ENCODE peak calls at places on chromosomes 3 and 15, in nine cellular contexts. P is HepG2; S is CD8-positive, alpha-beta T cell; Z is left lung; U is psoas muscle; W is ovary; T is lower leg skin; X is GM12864; V is AG10803. G is an unnamed sample.

GRCh38 chr3:196016485-196016884 is 65.4 kb downstream of the TFRC start:
- DNase-seq in W (no peak), V (peak), S (no peak), P (no peak), U (no peak), X (no peak), T (no peak), Z (no peak), G (peak)

GRCh38 chr3:11384074-11384473 is 111.9 kb downstream of the ATG7 start:
- DNase-seq in V (no peak), P (no peak), Z (no peak), T (no peak), X (no peak), S (no peak), W (no peak), U (no peak), G (no peak)

GRCh38 chr15:95674031-95674430 is 656.5 kb upstream of the NR2F2 start:
- DNase-seq in T (no peak), W (no peak), X (no peak), V (no peak), P (no peak), U (no peak), S (no peak), Z (no peak), G (no peak)

GRCh38 chr3:187736418-187736871 is 8.8 kb downstream of the BCL6 start:
- DNase-seq in T (peak), S (no peak), X (no peak), Z (no peak), W (no peak), V (peak), U (peak), P (no peak), G (no peak)

GRCh38 chr3:43733459-43734384 is 43.0 kb downstream of the ABHD5 start:
- DNase-seq in Z (peak), S (no peak), T (no peak), U (peak), W (no peak), V (peak), P (no peak), X (no peak), G (peak)

GRCh38 chr15:39788108-39788507 is 5.5 kb upstream of the FSIP1 start:
- DNase-seq in T (no peak), X (no peak), Z (no peak), U (no peak), P (no peak), S (no peak), W (no peak), V (no peak), G (no peak)

GRCh38 chr3:99376926-99377325 is 261.5 kb upstream of the COL8A1 start:
- DNase-seq in W (no peak), V (no peak), T (no peak), S (no peak), P (no peak), U (no peak), X (no peak), Z (no peak), G (no peak)

GRCh38 chr15:71329509-71330260 is 214.4 kb downstream of the THSD4 start:
- DNase-seq in X (no peak), V (peak), W (no peak), S (no peak), T (no peak), P (no peak), U (peak), Z (peak), G (peak)

GRCh38 chr3:108006077-108006675 is 84.7 kb downstream of the CD47 start:
- DNase-seq in W (no peak), X (no peak), S (no peak), P (peak), T (no peak), V (peak), U (no peak), Z (no peak), G (no peak)

GRCh38 chr3:187975571-187976360 is 178.2 kb upstream of the LPP start:
- DNase-seq in P (no peak), X (no peak), U (peak), T (no peak), Z (no peak), W (no peak), S (no peak), V (peak), G (no peak)

GRCh38 chr15:28935316-28935715 is 49.5 kb downstream of the APBA2 start:
- DNase-seq in Z (no peak), T (no peak), X (no peak), P (peak), V (no peak), S (peak), U (no peak), W (no peak), G (no peak)

GRCh38 chr3:59979542-59979941 is 929.7 kb upstream of the CFAP20DC start:
- DNase-seq in X (no peak), Z (no peak), T (no peak), V (no peak), U (no peak), W (no peak), P (no peak), S (no peak), G (no peak)

GRCh38 chr3:37540786-37541185 is 320.9 kb upstream of the CTDSPL start:
- DNase-seq in X (no peak), U (no peak), P (no peak), V (no peak), Z (no peak), S (no peak), T (peak), W (no peak), G (no peak)

GRCh38 chr3:119647177-119647576 is 13.2 kb downstream of the POPDC2 start:
- DNase-seq in T (no peak), V (no peak), W (no peak), X (no peak), U (no peak), Z (no peak), P (no peak), S (no peak), G (no peak)

GRCh38 chr15:67863442-67863987 is 23.7 kb upstream of the RNU6-1 start:
- DNase-seq in X (no peak), T (peak), P (peak), Z (peak), S (peak), U (peak), V (peak), W (peak), G (no peak)

GRCh38 chr15:69804786-69805185 is 292.9 kb downstream of the TLE3 start:
- DNase-seq in U (no peak), X (no peak), S (no peak), V (no peak), T (no peak), P (no peak), W (no peak), Z (no peak), G (no peak)

GRCh38 chr15:90862964-90863721 is 5.2 kb upstream of the FURIN start:
- DNase-seq in T (no peak), Z (peak), P (no peak), X (no peak), S (no peak), V (peak), W (no peak), U (no peak), G (no peak)

GRCh38 chr3:18098960-18099587 is 326.1 kb downstream of the SATB1 start:
- DNase-seq in V (peak), P (no peak), T (no peak), U (no peak), S (no peak), W (no peak), X (no peak), Z (no peak), G (peak)

GRCh38 chr3:45608885-45609284 is 14.3 kb downstream of the LIMD1 start:
- DNase-seq in Z (no peak), W (no peak), S (no peak), X (no peak), P (no peak), T (no peak), U (no peak), V (peak), G (no peak)

GRCh38 chr15:31932581-31932980 is 97.7 kb upstream of the CHRNA7 start:
- DNase-seq in V (peak), U (no peak), S (no peak), X (no peak), P (no peak), T (no peak), W (no peak), Z (no peak), G (no peak)

GRCh38 chr3:190414297-190414696 is 26.3 kb downstream of the CLDN16 start:
- DNase-seq in S (no peak), V (no peak), P (no peak), W (no peak), U (no peak), Z (no peak), T (no peak), X (no peak), G (no peak)

GRCh38 chr3:148902173-148902791 is 37.2 kb downstream of the CPA3 start:
- DNase-seq in T (no peak), U (no peak), W (no peak), S (no peak), X (no peak), Z (no peak), V (peak), P (no peak), G (peak)

GRCh38 chr3:150414273-150414672 is 6.2 kb downstream of the TSC22D2 start:
- DNase-seq in Z (no peak), X (no peak), W (no peak), P (peak), U (no peak), S (no peak), V (peak), T (no peak), G (no peak)

GRCh38 chr3:184176377-184177330 is 2.0 kb downstream of the AP2M1 start:
- DNase-seq in V (peak), Z (peak), U (peak), P (peak), W (peak), T (peak), S (no peak), X (no peak), G (peak)

GRCh38 chr3:98026425-98027083 is 8.6 kb downstream of the GABRR3 start:
- DNase-seq in S (no peak), U (no peak), W (no peak), Z (no peak), V (no peak), X (no peak), T (no peak), P (no peak), G (no peak)

GRCh38 chr3:29286841-29287240 is 6.0 kb downstream of the RBMS3 start:
- DNase-seq in X (no peak), Z (no peak), V (peak), S (no peak), T (no peak), P (no peak), U (no peak), W (no peak), G (no peak)

GRCh38 chr3:4394048-4394447 is 73.0 kb downstream of the SUMF1 start:
- DNase-seq in W (no peak), U (no peak), V (no peak), T (no peak), P (no peak), S (peak), Z (no peak), X (no peak), G (peak)

GRCh38 chr15:51917493-51917892 is 54.1 kb downstream of the LEO1 start:
- DNase-seq in U (no peak), V (no peak), Z (peak), S (no peak), P (peak), W (no peak), T (no peak), X (no peak), G (no peak)

GRCh38 chr15:90234519-90234988 is 545 bp downstream of the GDPGP1 start:
- DNase-seq in S (no peak), Z (no peak), W (no peak), V (no peak), T (no peak), U (no peak), P (peak), X (no peak), G (no peak)

GRCh38 chr3:158097571-158098553 is 8.4 kb downstream of the SHOX2 start:
- DNase-seq in P (peak), T (peak), S (peak), V (no peak), X (peak), W (no peak), U (peak), Z (peak), G (no peak)

DNA sequence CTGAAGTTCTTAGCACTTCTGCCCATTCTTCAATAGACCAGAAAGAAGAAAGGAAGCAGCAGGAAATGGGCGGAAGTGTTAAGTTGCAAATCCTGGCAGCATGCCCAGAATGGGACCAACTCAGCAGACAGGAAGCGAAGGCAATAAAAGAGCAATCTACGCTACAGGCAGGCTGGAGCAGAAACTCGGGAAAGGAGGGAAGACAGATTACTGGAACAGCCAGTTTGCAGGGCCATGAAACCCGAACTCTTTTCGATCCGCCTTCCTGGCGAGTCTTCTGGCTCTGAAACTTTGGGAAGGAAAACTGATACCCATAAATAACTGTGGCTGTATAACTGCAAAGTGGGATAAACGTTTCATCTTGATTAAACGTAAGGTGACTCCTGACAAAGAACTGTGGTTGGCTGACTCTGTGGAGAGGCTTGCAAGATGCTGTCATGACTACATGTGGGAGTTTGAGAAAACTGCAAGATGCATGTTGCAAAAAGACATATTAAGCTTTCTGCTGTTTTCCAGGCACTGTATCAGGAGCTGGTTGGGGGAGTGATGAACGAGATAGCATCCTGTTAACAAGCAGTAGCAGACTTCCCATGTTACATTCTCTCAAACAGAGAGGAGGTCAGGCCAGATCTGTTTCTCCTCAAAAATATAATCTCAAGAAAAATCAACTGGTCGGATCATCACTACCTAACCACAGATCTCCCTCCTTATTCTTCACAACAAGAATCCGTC is 67.8 kb downstream of the FMN1 start:
- DNase-seq in W (no peak), T (peak), X (no peak), Z (peak), V (peak), S (peak), P (peak), U (peak), G (peak)
- H3K4me3 ChIP-seq in W (no peak), T (no peak), X (no peak), Z (no peak), V (peak), S (no peak), P (no peak), U (no peak), G (no peak)

GRCh38 chr3:46893763-46894162 is 16.2 kb downstream of the PTH1R start:
- DNase-seq in P (no peak), U (peak), T (no peak), W (no peak), S (no peak), Z (no peak), X (no peak), V (no peak), G (no peak)

GRCh38 chr3:46895761-46896160 is 18.2 kb downstream of the PTH1R start:
- DNase-seq in W (no peak), Z (no peak), U (peak), V (no peak), T (no peak), P (no peak), X (no peak), S (no peak), G (no peak)

GRCh38 chr3:46894256-46894655 is 16.7 kb downstream of the PTH1R start:
- DNase-seq in P (no peak), W (no peak), X (no peak), V (no peak), U (no peak), Z (no peak), T (no peak), S (no peak), G (no peak)

GRCh38 chr3:46896386-46896785 is 18.9 kb downstream of the PTH1R start:
- DNase-seq in P (no peak), W (no peak), V (peak), S (peak), Z (no peak), X (no peak), T (no peak), U (peak), G (no peak)

GRCh38 chr3:46895204-46895660 is 17.7 kb downstream of the PTH1R start:
- DNase-seq in Z (no peak), U (peak), X (no peak), T (peak), W (peak), V (peak), P (peak), S (peak), G (no peak)
- TF ChIP-seq CTCF in Z (peak), U (peak), X (peak), T (no peak), W (peak), V (peak), P (peak), S (peak), G (peak)

DNA sequence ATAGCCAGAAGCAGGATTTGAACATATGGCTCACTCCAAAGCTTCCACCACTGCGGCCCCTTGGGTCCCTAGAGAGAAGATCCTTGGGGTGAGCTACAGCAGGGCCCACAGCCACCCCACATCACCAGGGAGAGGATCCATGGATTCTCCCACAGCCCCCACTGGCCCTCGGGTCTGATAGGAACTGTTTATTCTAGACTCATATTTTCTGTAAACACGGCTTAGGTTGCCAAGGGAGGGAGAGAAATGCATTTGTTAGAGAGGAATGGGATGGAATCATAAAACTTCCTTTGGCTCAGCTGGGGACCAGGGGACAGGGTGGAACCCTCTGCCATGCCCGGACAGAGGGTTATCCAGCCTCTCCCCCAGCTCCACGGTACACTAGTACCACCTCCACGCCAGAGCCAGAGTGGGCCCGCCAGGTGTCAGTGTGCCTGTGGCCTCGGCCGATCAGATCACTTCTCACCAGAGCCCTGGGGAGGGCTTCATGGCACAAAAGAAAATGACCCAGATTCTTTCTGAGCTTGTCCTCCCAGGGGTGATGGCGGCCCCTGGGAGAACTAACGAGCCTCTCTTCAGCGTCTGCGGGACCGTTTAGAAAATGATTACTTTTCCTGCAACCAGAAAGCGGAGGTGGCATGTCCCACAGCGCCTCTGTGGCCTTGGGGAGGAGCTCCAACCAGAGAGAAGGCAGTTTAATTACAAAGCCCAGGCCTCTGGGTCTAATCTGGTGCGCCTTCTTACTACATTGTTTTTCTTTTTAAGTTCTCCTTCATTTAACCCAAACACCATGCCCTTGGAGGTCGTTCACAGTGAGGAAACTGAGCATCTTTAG is 33.7 kb downstream of the ADCY5 start:
- DNase-seq in S (no peak), X (no peak), Z (no peak), T (no peak), U (no peak), W (no peak), V (no peak), P (no peak), G (no peak)
- H3K4me3 ChIP-seq in S (no peak), X (no peak), Z (no peak), T (no peak), U (no peak), W (no peak), V (no peak), P (no peak), G (no peak)

GRCh38 chr15:100891316-100892012 is 11.8 kb downstream of the ALDH1A3 start:
- DNase-seq in W (no peak), V (no peak), Z (no peak), P (no peak), S (no peak), X (no peak), U (no peak), T (peak), G (no peak)
- TF ChIP-seq CTCF in W (no peak), V (no peak), Z (no peak), P (no peak), S (no peak), X (no peak), U (no peak), T (no peak), G (peak)

DNA sequence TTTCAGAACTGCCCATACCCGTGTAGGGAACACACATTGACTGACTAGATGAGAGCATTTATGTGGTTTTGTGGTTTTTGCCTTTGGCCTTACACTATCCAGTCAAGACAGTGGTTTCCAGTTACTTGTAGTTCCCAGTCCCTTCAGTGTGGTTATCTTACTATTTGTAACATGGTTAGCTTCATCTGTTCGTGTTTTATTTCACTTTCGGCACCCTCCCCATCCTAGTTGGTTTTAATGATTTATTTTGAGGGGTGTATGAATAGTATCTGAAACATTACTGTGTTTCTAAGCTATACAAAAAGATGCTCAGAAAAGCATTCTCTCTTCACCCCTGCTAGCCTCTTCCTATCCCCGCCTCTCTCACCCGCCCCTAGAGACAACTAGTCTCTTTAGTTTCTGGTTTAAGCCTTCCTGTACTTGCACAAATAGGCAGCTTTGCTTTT is 14.1 kb downstream of the LYSMD4 start:
- DNase-seq in V (peak), Z (no peak), S (no peak), U (no peak), W (no peak), X (peak), P (no peak), T (no peak), G (no peak)
- H3K4me3 ChIP-seq in V (no peak), Z (no peak), S (no peak), U (no peak), W (no peak), X (no peak), P (no peak), T (no peak), G (no peak)

GRCh38 chr3:33636125-33636855 is 81.8 kb downstream of the CLASP2 start:
- DNase-seq in T (no peak), Z (no peak), V (peak), S (no peak), P (peak), W (no peak), U (no peak), X (peak), G (peak)
- TF ChIP-seq CTCF in T (no peak), Z (peak), V (peak), S (peak), P (peak), W (peak), U (peak), X (peak), G (peak)

GRCh38 chr3:350978-351377 is 154.4 kb downstream of the CHL1 start:
- DNase-seq in V (no peak), Z (no peak), W (no peak), S (no peak), X (no peak), U (no peak), T (no peak), P (no peak), G (no peak)
- H3K4me3 ChIP-seq in V (no peak), Z (no peak), W (no peak), S (no peak), X (no peak), U (no peak), T (no peak), P (no peak), G (no peak)

GRCh38 chr3:78035020-78035660 is 995.2 kb downstream of the ROBO2 start:
- DNase-seq in V (no peak), P (no peak), Z (no peak), S (no peak), W (no peak), U (no peak), T (no peak), X (no peak), G (no peak)
- TF ChIP-seq CTCF in V (no peak), P (no peak), Z (no peak), S (no peak), W (no peak), U (no peak), T (no peak), X (no peak), G (no peak)

GRCh38 chr3:128550113-128550440 is 57.1 kb upstream of the GATA2 start:
- DNase-seq in W (no peak), S (no peak), T (peak), V (no peak), X (no peak), Z (no peak), U (no peak), P (no peak), G (no peak)

GRCh38 chr3:128553560-128553959 is 60.6 kb upstream of the GATA2 start:
- DNase-seq in U (no peak), X (no peak), Z (no peak), T (peak), S (no peak), W (no peak), V (no peak), P (no peak), G (no peak)

GRCh38 chr3:128551464-128551863 is 58.5 kb upstream of the GATA2 start:
- DNase-seq in S (no peak), X (no peak), P (no peak), U (no peak), Z (no peak), W (no peak), V (no peak), T (peak), G (no peak)

GRCh38 chr3:128550471-128551126 is 57.6 kb upstream of the GATA2 start:
- DNase-seq in V (no peak), X (no peak), U (no peak), W (no peak), T (peak), S (no peak), Z (no peak), P (no peak), G (no peak)

GRCh38 chr3:128551872-128552271 is 58.9 kb upstream of the GATA2 start:
- DNase-seq in P (no peak), S (no peak), W (no peak), V (no peak), X (no peak), U (no peak), T (no peak), Z (no peak), G (no peak)
- H3K4me3 ChIP-seq in P (no peak), S (no peak), W (no peak), V (no peak), X (no peak), U (no peak), T (no peak), Z (no peak), G (no peak)